ENCODE peak calls at places on chromosomes 12 and 14, in eight cellular contexts. K is AG04450, M is endothelial cell, E is cardiac muscle cell, U is neural crest cell, W is neural progenitor cell, O is pancreas, Y is left ventricle myocardium inferior. G is an unnamed sample.

GRCh38 chr14:64516969-64517368 is 12.4 kb downstream of the ZBTB1 start:
- DNase-seq in U (no peak), K (no peak), W (no peak), O (no peak), M (no peak), Y (no peak), E (no peak), G (no peak)

GRCh38 chr12:8860165-8860961 is 37.9 kb downstream of the A2ML1 start:
- DNase-seq in W (peak), M (peak), K (no peak), E (peak), Y (peak), O (peak), U (peak), G (peak)

GRCh38 chr12:13230500-13230899 is 34.0 kb downstream of the EMP1 start:
- DNase-seq in E (no peak), Y (no peak), U (no peak), M (no peak), O (no peak), W (no peak), K (no peak), G (no peak)

GRCh38 chr12:52971701-52972329 is 22.9 kb downstream of the KRT18 start:
- DNase-seq in M (no peak), U (no peak), O (no peak), K (no peak), W (peak), Y (no peak), E (peak), G (no peak)

GRCh38 chr12:2804390-2805145 is 7.9 kb upstream of the ITFG2 start:
- DNase-seq in E (peak), O (no peak), W (no peak), Y (peak), U (no peak), M (no peak), K (no peak), G (no peak)

GRCh38 chr12:55935742-55936151 is 4.8 kb downstream of the DGKA start:
- DNase-seq in Y (peak), M (no peak), K (no peak), E (peak), O (no peak), U (no peak), W (no peak), G (no peak)

GRCh38 chr14:31263485-31264133 is 56.0 kb upstream of the HECTD1 start:
- DNase-seq in O (no peak), U (no peak), K (peak), M (no peak), W (no peak), E (peak), Y (no peak), G (no peak)

GRCh38 chr14:85587152-85587697 is 57.3 kb downstream of the FLRT2 start:
- DNase-seq in Y (no peak), U (no peak), O (no peak), W (no peak), M (no peak), E (peak), K (no peak), G (no peak)

GRCh38 chr14:93619176-93619793 is 169.0 kb downstream of the PRIMA1 start:
- DNase-seq in E (peak), U (peak), O (peak), M (peak), Y (no peak), W (peak), K (no peak), G (peak)

GRCh38 chr12:75705749-75706719 is 194.6 kb upstream of the KRR1 start:
- DNase-seq in K (peak), M (peak), O (peak), E (peak), W (no peak), Y (peak), U (no peak), G (no peak)

GRCh38 chr12:71057330-71057729 is 100.5 kb downstream of the TSPAN8 start:
- DNase-seq in Y (no peak), O (no peak), U (no peak), W (no peak), M (no peak), K (no peak), E (peak), G (no peak)

GRCh38 chr14:21268612-21269251 is 510 bp downstream of the HNRNPC start:
- DNase-seq in E (peak), M (peak), K (no peak), W (peak), O (peak), Y (no peak), U (peak), G (no peak)

GRCh38 chr12:13211859-13212664 is 15.5 kb downstream of the EMP1 start:
- DNase-seq in K (no peak), U (peak), M (peak), O (peak), W (peak), Y (no peak), E (peak), G (peak)

GRCh38 chr14:104891121-104891551 is 26.1 kb downstream of the CEP170B start:
- DNase-seq in U (no peak), M (no peak), W (no peak), E (no peak), K (no peak), O (no peak), Y (peak), G (no peak)

GRCh38 chr14:102279282-102279681 is 25.7 kb downstream of the MOK start:
- DNase-seq in M (no peak), U (no peak), K (no peak), O (no peak), W (no peak), Y (no peak), E (no peak), G (no peak)

GRCh38 chr14:73739174-73739898 is 25.2 kb upstream of the PNMA1 start:
- DNase-seq in K (no peak), O (no peak), W (no peak), Y (no peak), U (no peak), E (no peak), M (no peak), G (no peak)

GRCh38 chr14:84750763-84751554 is 779.0 kb upstream of the FLRT2 start:
- DNase-seq in Y (no peak), K (peak), E (peak), M (no peak), O (no peak), U (no peak), W (no peak), G (no peak)

GRCh38 chr14:72793154-72793725 is 100.7 kb downstream of the DPF3 start:
- DNase-seq in W (no peak), O (no peak), Y (no peak), U (no peak), K (no peak), E (no peak), M (no peak), G (no peak)

GRCh38 chr14:53055003-53055402 is 98.1 kb downstream of the DDHD1 start:
- DNase-seq in W (peak), U (no peak), O (no peak), E (peak), Y (no peak), K (peak), M (no peak), G (no peak)

GRCh38 chr14:106044949-106045596 is 518.7 kb downstream of the TMEM121 start:
- DNase-seq in U (no peak), M (no peak), Y (no peak), E (no peak), W (no peak), O (peak), K (no peak), G (no peak)
- TF ChIP-seq CTCF in U (no peak), M (no peak), Y (peak), E (no peak), W (no peak), O (peak), K (no peak), G (peak)

GRCh38 chr12:33370318-33370717 is 69.3 kb downstream of the SYT10 start:
- DNase-seq in W (no peak), O (no peak), U (no peak), E (no peak), Y (no peak), K (no peak), M (no peak), G (no peak)

GRCh38 chr12:33376153-33376552 is 63.5 kb downstream of the SYT10 start:
- DNase-seq in U (no peak), E (no peak), W (no peak), Y (no peak), K (no peak), O (no peak), M (no peak), G (no peak)
- TF ChIP-seq CTCF in U (no peak), E (no peak), W (no peak), Y (no peak), K (no peak), O (no peak), M (no peak), G (no peak)

GRCh38 chr14:101183376-101184103 is 280.0 kb upstream of the RTL1 start:
- DNase-seq in M (peak), U (peak), W (peak), Y (no peak), E (peak), O (peak), K (no peak), G (no peak)
- TF ChIP-seq CTCF in M (peak), U (peak), W (peak), Y (peak), E (peak), O (no peak), K (peak), G (peak)

GRCh38 chr12:108514468-108514972 is 557 bp upstream of the FICD start:
- DNase-seq in U (no peak), K (no peak), Y (no peak), E (no peak), W (no peak), O (no peak), M (no peak), G (no peak)

GRCh38 chr12:108517288-108518100 is 2.4 kb downstream of the FICD start:
- DNase-seq in Y (no peak), K (no peak), U (no peak), E (no peak), W (no peak), M (no peak), O (no peak), G (no peak)

GRCh38 chr12:108516511-108517275 is 1.6 kb downstream of the FICD start:
- DNase-seq in Y (no peak), K (no peak), E (peak), O (no peak), M (no peak), W (no peak), U (no peak), G (no peak)

GRCh38 chr12:108515916-108516315 is 839 bp downstream of the FICD start:
- DNase-seq in M (no peak), Y (no peak), W (no peak), O (no peak), U (no peak), K (no peak), E (peak), G (no peak)

GRCh38 chr12:108514973-108515814 is at the start of gene FICD:
- DNase-seq in O (peak), M (peak), K (peak), U (peak), E (peak), Y (peak), W (peak), G (peak)
- TF ChIP-seq CTCF in O (no peak), M (no peak), K (no peak), U (no peak), E (no peak), Y (no peak), W (peak), G (no peak)

DNA sequence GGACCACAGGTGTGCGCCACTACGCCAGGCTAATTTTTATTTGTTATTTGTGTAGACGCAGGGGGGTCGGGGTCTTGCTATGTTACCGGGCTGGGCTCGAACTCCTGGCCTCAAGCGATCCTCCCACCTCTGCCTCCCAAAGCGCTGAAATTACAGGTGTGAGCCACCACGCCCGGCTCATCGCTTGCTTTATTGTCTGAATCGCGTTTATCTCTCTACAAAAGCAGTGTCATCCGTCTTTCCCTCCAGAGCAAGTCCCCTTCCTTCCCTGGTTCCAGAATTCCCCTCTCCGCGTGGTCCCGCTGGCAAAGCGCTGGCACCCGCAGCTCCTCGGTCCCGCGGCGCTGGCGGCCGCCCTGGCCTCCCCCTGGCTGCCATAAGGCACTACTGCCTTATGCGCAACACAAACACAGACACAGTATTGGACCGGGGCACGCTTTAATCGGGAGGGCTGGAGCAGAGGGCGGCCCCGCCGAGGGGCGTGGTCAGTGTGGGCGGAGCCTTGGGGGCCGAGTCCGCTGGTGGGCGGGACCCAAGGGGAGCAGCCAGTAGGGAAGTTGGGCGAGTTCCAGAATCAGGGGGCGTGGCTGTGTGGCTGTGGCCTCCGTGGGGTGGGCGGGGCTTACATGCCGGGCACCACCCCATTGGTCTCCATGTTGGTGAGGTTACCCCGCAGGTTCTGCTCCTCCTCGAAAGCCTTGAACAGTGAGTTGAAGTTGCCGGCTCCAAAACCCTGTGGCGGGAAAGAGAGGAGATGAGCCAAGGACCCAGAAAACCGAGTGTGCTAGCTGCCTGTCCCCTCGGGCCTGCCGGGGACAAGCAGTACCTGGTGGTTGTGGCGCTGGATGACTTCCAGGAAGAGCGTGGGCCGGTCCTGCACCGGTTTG is 19.3 kb downstream of the HPD start:
- DNase-seq in E (peak), M (peak), U (peak), Y (peak), W (peak), O (peak), K (peak), G (peak)
- TF ChIP-seq CTCF in E (peak), M (peak), U (peak), Y (peak), W (peak), O (peak), K (peak), G (no peak)

G was measured in D721Med.